ENCODE peak calls at places on chromosomes 6 and 20, in ten cellular contexts. One of them, this sample, is unnamed.

GRCh38 chr6:27295301-27296079 is 16.6 kb downstream of the POM121L2 start:
- DNase-seq in suprapubic skin: no peak
- DNase-seq in fibroblast of the aortic adventitia: peak
- DNase-seq in fibroblast of lung: peak
- DNase-seq in GM06990: no peak
- DNase-seq in upper lobe of right lung: no peak
- DNase-seq in lower leg skin: no peak
- DNase-seq in HCT116: peak
- DNase-seq in BE2C: peak
- DNase-seq in cardiac muscle cell: peak
- DNase-seq in this sample: no peak

GRCh38 chr20:62990306-62990825 is 16.4 kb downstream of the BHLHE23 start:
- DNase-seq in HCT116: no peak
- DNase-seq in BE2C: no peak
- DNase-seq in GM06990: no peak
- DNase-seq in fibroblast of the aortic adventitia: no peak
- DNase-seq in cardiac muscle cell: no peak
- DNase-seq in suprapubic skin: no peak
- DNase-seq in fibroblast of lung: no peak
- DNase-seq in upper lobe of right lung: no peak
- DNase-seq in lower leg skin: no peak
- DNase-seq in this sample: no peak

GRCh38 chr6:143992285-143992684 is 15.8 kb downstream of the PLAGL1 start:
- DNase-seq in HCT116: no peak
- DNase-seq in cardiac muscle cell: no peak
- DNase-seq in BE2C: no peak
- DNase-seq in fibroblast of lung: no peak
- DNase-seq in lower leg skin: no peak
- DNase-seq in fibroblast of the aortic adventitia: no peak
- DNase-seq in suprapubic skin: no peak
- DNase-seq in GM06990: no peak
- DNase-seq in upper lobe of right lung: no peak
- DNase-seq in this sample: no peak

GRCh38 chr20:31713312-31714049 is 9.2 kb downstream of the BCL2L1 start:
- DNase-seq in suprapubic skin: peak
- DNase-seq in cardiac muscle cell: no peak
- DNase-seq in BE2C: no peak
- DNase-seq in upper lobe of right lung: peak
- DNase-seq in fibroblast of the aortic adventitia: peak
- DNase-seq in HCT116: peak
- DNase-seq in lower leg skin: peak
- DNase-seq in GM06990: no peak
- DNase-seq in fibroblast of lung: peak
- DNase-seq in this sample: no peak

GRCh38 chr6:89430563-89430962 is 2.4 kb upstream of the ANKRD6 start:
- DNase-seq in BE2C: no peak
- DNase-seq in lower leg skin: no peak
- DNase-seq in fibroblast of the aortic adventitia: peak
- DNase-seq in upper lobe of right lung: no peak
- DNase-seq in cardiac muscle cell: peak
- DNase-seq in fibroblast of lung: no peak
- DNase-seq in GM06990: no peak
- DNase-seq in HCT116: no peak
- DNase-seq in suprapubic skin: no peak
- DNase-seq in this sample: no peak

GRCh38 chr6:160327981-160328380 is 20.2 kb upstream of the SLC22A3 start:
- DNase-seq in GM06990: no peak
- DNase-seq in BE2C: no peak
- DNase-seq in suprapubic skin: no peak
- DNase-seq in upper lobe of right lung: no peak
- DNase-seq in lower leg skin: no peak
- DNase-seq in fibroblast of the aortic adventitia: no peak
- DNase-seq in fibroblast of lung: no peak
- DNase-seq in HCT116: no peak
- DNase-seq in cardiac muscle cell: no peak
- DNase-seq in this sample: no peak

GRCh38 chr20:1876975-1877603 is 18.1 kb upstream of the SIRPA start:
- DNase-seq in BE2C: no peak
- DNase-seq in upper lobe of right lung: no peak
- DNase-seq in GM06990: no peak
- DNase-seq in fibroblast of lung: no peak
- DNase-seq in HCT116: no peak
- DNase-seq in suprapubic skin: no peak
- DNase-seq in cardiac muscle cell: peak
- DNase-seq in lower leg skin: no peak
- DNase-seq in fibroblast of the aortic adventitia: no peak
- DNase-seq in this sample: peak

GRCh38 chr6:4021862-4022715 is 56.8 kb downstream of the FAM217A start:
- DNase-seq in cardiac muscle cell: no peak
- DNase-seq in fibroblast of lung: no peak
- DNase-seq in suprapubic skin: no peak
- DNase-seq in HCT116: no peak
- DNase-seq in GM06990: no peak
- DNase-seq in upper lobe of right lung: no peak
- DNase-seq in BE2C: no peak
- DNase-seq in lower leg skin: no peak
- DNase-seq in fibroblast of the aortic adventitia: peak
- DNase-seq in this sample: no peak

GRCh38 chr20:57713505-57713903 is 3.7 kb upstream of the PMEPA1 start:
- DNase-seq in cardiac muscle cell: no peak
- DNase-seq in lower leg skin: no peak
- DNase-seq in fibroblast of lung: no peak
- DNase-seq in upper lobe of right lung: peak
- DNase-seq in BE2C: no peak
- DNase-seq in suprapubic skin: peak
- DNase-seq in HCT116: no peak
- DNase-seq in fibroblast of the aortic adventitia: no peak
- DNase-seq in GM06990: no peak
- DNase-seq in this sample: no peak

GRCh38 chr6:90610671-90611542 is 24.0 kb upstream of the MAP3K7 start:
- DNase-seq in HCT116: no peak
- DNase-seq in BE2C: peak
- DNase-seq in cardiac muscle cell: peak
- DNase-seq in GM06990: peak
- DNase-seq in fibroblast of the aortic adventitia: peak
- DNase-seq in suprapubic skin: peak
- DNase-seq in lower leg skin: peak
- DNase-seq in fibroblast of lung: peak
- DNase-seq in upper lobe of right lung: peak
- DNase-seq in this sample: peak

GRCh38 chr6:62283828-62284411 is 2.1 kb downstream of the KHDRBS2 start:
- DNase-seq in lower leg skin: no peak
- DNase-seq in suprapubic skin: no peak
- DNase-seq in cardiac muscle cell: peak
- DNase-seq in upper lobe of right lung: no peak
- DNase-seq in HCT116: peak
- DNase-seq in GM06990: no peak
- DNase-seq in fibroblast of lung: peak
- DNase-seq in BE2C: no peak
- DNase-seq in fibroblast of the aortic adventitia: peak
- DNase-seq in this sample: no peak

GRCh38 chr6:6793388-6794250 is 205.1 kb downstream of the LY86 start:
- DNase-seq in lower leg skin: no peak
- DNase-seq in fibroblast of the aortic adventitia: no peak
- DNase-seq in suprapubic skin: no peak
- DNase-seq in fibroblast of lung: no peak
- DNase-seq in upper lobe of right lung: peak
- DNase-seq in BE2C: no peak
- DNase-seq in cardiac muscle cell: no peak
- DNase-seq in GM06990: no peak
- DNase-seq in HCT116: no peak
- DNase-seq in this sample: no peak

GRCh38 chr20:33165416-33166055 is 2.4 kb upstream of the BPIFA2 start:
- DNase-seq in cardiac muscle cell: no peak
- DNase-seq in HCT116: no peak
- DNase-seq in fibroblast of lung: no peak
- DNase-seq in lower leg skin: peak
- DNase-seq in BE2C: no peak
- DNase-seq in suprapubic skin: no peak
- DNase-seq in fibroblast of the aortic adventitia: no peak
- DNase-seq in upper lobe of right lung: no peak
- DNase-seq in GM06990: no peak
- DNase-seq in this sample: no peak

GRCh38 chr6:111989743-111990142 is 64.2 kb upstream of the CCN6 start:
- DNase-seq in upper lobe of right lung: no peak
- DNase-seq in fibroblast of lung: no peak
- DNase-seq in HCT116: no peak
- DNase-seq in suprapubic skin: no peak
- DNase-seq in lower leg skin: no peak
- DNase-seq in cardiac muscle cell: no peak
- DNase-seq in GM06990: peak
- DNase-seq in fibroblast of the aortic adventitia: no peak
- DNase-seq in BE2C: no peak
- DNase-seq in this sample: no peak

DNA sequence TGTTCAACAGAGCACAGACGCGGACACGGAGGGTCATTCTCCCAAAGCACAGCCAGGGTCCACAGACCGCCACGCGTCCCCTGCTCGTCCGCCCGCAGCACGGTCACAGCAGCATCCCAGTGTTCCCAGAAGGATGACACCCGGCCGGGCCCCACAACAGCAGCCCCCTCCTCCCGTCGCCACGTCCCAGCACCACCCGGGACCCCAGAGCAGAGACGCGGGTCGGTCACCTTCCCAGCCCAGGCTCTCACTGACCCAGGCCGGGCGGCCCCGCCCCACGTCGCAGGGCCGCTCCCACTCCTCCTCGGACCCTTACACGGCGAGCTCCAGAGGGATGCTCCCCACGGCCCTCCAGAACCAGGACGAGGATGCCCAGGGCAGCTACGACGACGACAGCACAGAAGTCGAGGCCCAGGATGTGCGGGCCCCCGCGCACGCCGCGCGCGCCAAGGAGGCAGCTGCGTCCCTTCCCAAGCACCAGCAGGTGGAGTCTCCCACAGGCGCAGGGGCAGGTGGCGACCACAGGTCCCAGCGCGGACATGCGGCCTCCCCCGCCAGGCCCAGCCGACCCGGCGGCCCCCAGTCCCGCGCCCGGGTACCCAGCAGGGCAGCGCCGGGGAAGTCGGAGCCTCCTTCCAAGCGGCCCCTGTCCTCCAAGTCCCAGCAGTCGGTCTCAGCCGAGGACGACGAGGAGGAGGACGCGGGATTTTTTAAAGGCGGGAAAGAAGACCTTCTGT is 64.3 kb downstream of the FNDC1 start:
- DNase-seq in fibroblast of lung: no peak
- DNase-seq in HCT116: no peak
- DNase-seq in cardiac muscle cell: no peak
- DNase-seq in suprapubic skin: no peak
- DNase-seq in fibroblast of the aortic adventitia: no peak
- DNase-seq in GM06990: no peak
- DNase-seq in BE2C: no peak
- DNase-seq in upper lobe of right lung: no peak
- DNase-seq in lower leg skin: no peak
- DNase-seq in this sample: no peak
- TF ChIP-seq CTCF in fibroblast of lung: no peak
- TF ChIP-seq CTCF in HCT116: no peak
- TF ChIP-seq CTCF in cardiac muscle cell: no peak
- TF ChIP-seq CTCF in suprapubic skin: no peak
- TF ChIP-seq CTCF in fibroblast of the aortic adventitia: no peak
- TF ChIP-seq CTCF in GM06990: no peak
- TF ChIP-seq CTCF in BE2C: no peak
- TF ChIP-seq CTCF in upper lobe of right lung: no peak
- TF ChIP-seq CTCF in lower leg skin: no peak
- TF ChIP-seq CTCF in this sample: no peak

GRCh38 chr6:68339488-68339887 is 295.6 kb upstream of the ADGRB3 start:
- DNase-seq in GM06990: no peak
- DNase-seq in lower leg skin: no peak
- DNase-seq in BE2C: no peak
- DNase-seq in upper lobe of right lung: no peak
- DNase-seq in cardiac muscle cell: no peak
- DNase-seq in fibroblast of the aortic adventitia: no peak
- DNase-seq in HCT116: no peak
- DNase-seq in suprapubic skin: no peak
- DNase-seq in fibroblast of lung: no peak
- DNase-seq in this sample: no peak

DNA sequence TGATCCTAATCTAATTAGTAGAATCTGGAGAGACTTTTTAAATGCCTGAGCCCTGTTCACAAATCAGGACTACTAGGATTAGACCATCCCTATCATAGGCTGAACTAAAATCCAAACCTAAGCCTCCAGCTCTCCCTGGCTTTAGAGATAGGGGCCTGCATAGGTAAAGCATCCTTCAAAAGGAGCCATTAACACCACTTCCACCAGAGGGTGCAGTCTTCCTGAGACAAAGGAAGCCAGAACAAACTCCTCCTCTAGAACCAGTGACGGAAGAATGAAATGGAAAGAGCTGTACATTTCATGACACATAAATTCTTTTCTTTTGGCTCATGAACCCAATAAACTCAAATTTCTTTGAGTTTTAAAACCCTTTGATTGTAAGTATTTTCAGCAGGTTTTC is 291.2 kb upstream of the ADGRB3 start:
- DNase-seq in suprapubic skin: no peak
- DNase-seq in BE2C: peak
- DNase-seq in fibroblast of the aortic adventitia: peak
- DNase-seq in fibroblast of lung: peak
- DNase-seq in HCT116: no peak
- DNase-seq in cardiac muscle cell: peak
- DNase-seq in GM06990: no peak
- DNase-seq in lower leg skin: no peak
- DNase-seq in upper lobe of right lung: no peak
- DNase-seq in this sample: no peak
- TF ChIP-seq CTCF in suprapubic skin: no peak
- TF ChIP-seq CTCF in BE2C: peak
- TF ChIP-seq CTCF in fibroblast of the aortic adventitia: no peak
- TF ChIP-seq CTCF in fibroblast of lung: peak
- TF ChIP-seq CTCF in HCT116: no peak
- TF ChIP-seq CTCF in cardiac muscle cell: peak
- TF ChIP-seq CTCF in GM06990: peak
- TF ChIP-seq CTCF in lower leg skin: no peak
- TF ChIP-seq CTCF in upper lobe of right lung: peak
- TF ChIP-seq CTCF in this sample: peak

GRCh38 chr20:36717657-36718056 is 28.2 kb downstream of the NDRG3 start:
- DNase-seq in upper lobe of right lung: no peak
- DNase-seq in GM06990: no peak
- DNase-seq in HCT116: no peak
- DNase-seq in fibroblast of the aortic adventitia: peak
- DNase-seq in lower leg skin: no peak
- DNase-seq in suprapubic skin: no peak
- DNase-seq in fibroblast of lung: no peak
- DNase-seq in cardiac muscle cell: peak
- DNase-seq in BE2C: peak
- DNase-seq in this sample: no peak
- TF ChIP-seq CTCF in upper lobe of right lung: peak
- TF ChIP-seq CTCF in GM06990: no peak
- TF ChIP-seq CTCF in HCT116: peak
- TF ChIP-seq CTCF in fibroblast of the aortic adventitia: peak
- TF ChIP-seq CTCF in lower leg skin: no peak
- TF ChIP-seq CTCF in suprapubic skin: no peak
- TF ChIP-seq CTCF in fibroblast of lung: no peak
- TF ChIP-seq CTCF in cardiac muscle cell: peak
- TF ChIP-seq CTCF in BE2C: peak
- TF ChIP-seq CTCF in this sample: peak

DNA sequence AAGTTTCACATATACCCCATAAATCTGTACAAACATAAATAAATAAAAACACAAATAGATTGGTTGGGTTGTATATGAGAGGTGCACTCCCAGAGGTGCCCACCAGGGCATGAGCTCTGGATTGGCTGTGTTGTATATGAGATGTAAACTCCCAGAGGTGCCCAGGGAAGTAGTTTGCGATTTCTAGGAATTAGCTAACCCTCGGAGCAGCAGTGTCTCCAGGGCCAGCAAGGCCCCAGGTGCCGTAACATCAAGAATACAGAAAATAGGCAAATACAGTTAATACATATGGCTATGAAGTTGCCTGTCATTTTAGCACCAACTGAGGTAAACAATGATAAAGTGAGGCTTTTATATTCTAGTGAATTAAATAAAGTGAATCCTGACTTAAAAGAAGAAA is 5.4 kb upstream of the GINM1 start:
- DNase-seq in cardiac muscle cell: peak
- DNase-seq in fibroblast of the aortic adventitia: no peak
- DNase-seq in lower leg skin: no peak
- DNase-seq in HCT116: peak
- DNase-seq in BE2C: peak
- DNase-seq in suprapubic skin: no peak
- DNase-seq in GM06990: no peak
- DNase-seq in upper lobe of right lung: no peak
- DNase-seq in fibroblast of lung: no peak
- DNase-seq in this sample: no peak
- TF ChIP-seq CTCF in cardiac muscle cell: peak
- TF ChIP-seq CTCF in fibroblast of the aortic adventitia: peak
- TF ChIP-seq CTCF in lower leg skin: no peak
- TF ChIP-seq CTCF in HCT116: no peak
- TF ChIP-seq CTCF in BE2C: peak
- TF ChIP-seq CTCF in suprapubic skin: no peak
- TF ChIP-seq CTCF in GM06990: peak
- TF ChIP-seq CTCF in upper lobe of right lung: peak
- TF ChIP-seq CTCF in fibroblast of lung: peak
- TF ChIP-seq CTCF in this sample: peak

This sample was measured in GM10248.